ENCODE peak calls at places on chromosomes 13 and 19, in eight cellular contexts. E, F, J, Q, C, W, O and H are unnamed samples.
A peak's percentile ranks its signal among the peaks of the same experiment; 100 is the strongest.

GRCh38 chr13:36420437-36420891 is 11.8 kb upstream of the CCNA1 start:
- DNase-seq in E (no peak), F (peak; percentile 75), J (peak; percentile 89), Q (peak; percentile 61), C (peak; percentile 72), W (peak; percentile 69), O (peak; percentile 46), H (peak; percentile 57)

GRCh38 chr13:46554971-46555370 is 2.0 kb downstream of the LRCH1 start:
- DNase-seq in E (no peak), F (no peak), J (no peak), Q (no peak), C (no peak), W (no peak), O (no peak), H (no peak)

GRCh38 chr13:96018135-96018534 is 35.1 kb downstream of the UGGT2 start:
- DNase-seq in E (no peak), F (no peak), J (no peak), Q (no peak), C (no peak), W (no peak), O (no peak), H (no peak)

GRCh38 chr13:23554000-23554399 is 16.2 kb upstream of the TNFRSF19 start:
- DNase-seq in E (no peak), F (no peak), J (no peak), Q (no peak), C (no peak), W (no peak), O (no peak), H (no peak)

GRCh38 chr13:36807616-36808015 is 11.4 kb upstream of the RFXAP start:
- DNase-seq in E (no peak), F (no peak), J (no peak), Q (no peak), C (no peak), W (no peak), O (no peak), H (no peak)

GRCh38 chr19:16912780-16913179 is 24.0 kb downstream of the F2RL3 start:
- DNase-seq in E (no peak), F (no peak), J (no peak), Q (no peak), C (no peak), W (no peak), O (no peak), H (no peak)

GRCh38 chr13:51249767-51250741 is 27.9 kb downstream of the FAM124A start:
- DNase-seq in E (no peak), F (no peak), J (no peak), Q (no peak), C (no peak), W (no peak), O (no peak), H (no peak)

GRCh38 chr19:17097593-17098126 is 22.1 kb downstream of the MYO9B start:
- DNase-seq in E (no peak), F (peak; percentile 47), J (peak; percentile 49), Q (no peak), C (no peak), W (no peak), O (no peak), H (no peak)

GRCh38 chr13:65479692-65480091 is 1750.4 kb downstream of the PCDH9 start:
- DNase-seq in E (no peak), F (no peak), J (no peak), Q (no peak), C (no peak), W (no peak), O (no peak), H (no peak)

GRCh38 chr13:25300861-25301346 is 521 bp upstream of the NUP58 start:
- DNase-seq in E (no peak), F (peak; percentile 36), J (peak; percentile 43), Q (no peak), C (peak; percentile 53), W (peak; percentile 61), O (no peak), H (peak; percentile 16)

GRCh38 chr19:37966211-37967072 is 59.4 kb downstream of the SIPA1L3 start:
- DNase-seq in E (no peak), F (no peak), J (no peak), Q (no peak), C (no peak), W (no peak), O (no peak), H (no peak)

GRCh38 chr13:79483302-79483701 is 2.3 kb downstream of the NDFIP2 start:
- DNase-seq in E (no peak), F (no peak), J (no peak), Q (no peak), C (no peak), W (no peak), O (no peak), H (no peak)

GRCh38 chr19:17081672-17082630 is 6.4 kb downstream of the MYO9B start:
- DNase-seq in E (no peak), F (no peak), J (peak; percentile 62), Q (no peak), C (peak; percentile 79), W (no peak), O (no peak), H (no peak)

GRCh38 chr13:38381840-38382239 is 32.2 kb downstream of the UFM1 start:
- DNase-seq in E (no peak), F (no peak), J (no peak), Q (no peak), C (no peak), W (no peak), O (no peak), H (no peak)

GRCh38 chr13:23621316-23621645 is 51.1 kb downstream of the TNFRSF19 start:
- DNase-seq in E (no peak), F (no peak), J (no peak), Q (no peak), C (no peak), W (no peak), O (no peak), H (no peak)

GRCh38 chr19:50498219-50499056 is 12.6 kb downstream of the JOSD2 start:
- DNase-seq in E (no peak), F (no peak), J (no peak), Q (no peak), C (no peak), W (no peak), O (no peak), H (no peak)

GRCh38 chr13:42754801-42755513 is 26.4 kb upstream of the FAM216B start:
- DNase-seq in E (no peak), F (no peak), J (no peak), Q (no peak), C (no peak), W (no peak), O (no peak), H (no peak)

GRCh38 chr19:31537136-31537535 is 187.9 kb upstream of the TSHZ3 start:
- DNase-seq in E (no peak), F (no peak), J (no peak), Q (no peak), C (no peak), W (no peak), O (no peak), H (no peak)

GRCh38 chr19:32322541-32322940 is 22.9 kb upstream of the ZNF507 start:
- DNase-seq in E (no peak), F (no peak), J (no peak), Q (no peak), C (no peak), W (no peak), O (no peak), H (peak; percentile 12)

GRCh38 chr13:106963151-106963550 is 395.2 kb upstream of the ARGLU1 start:
- DNase-seq in E (no peak), F (no peak), J (no peak), Q (no peak), C (no peak), W (no peak), O (no peak), H (no peak)

GRCh38 chr13:49256841-49257240 is 9.1 kb downstream of the CDADC1 start:
- DNase-seq in E (no peak), F (no peak), J (no peak), Q (no peak), C (no peak), W (no peak), O (no peak), H (no peak)

GRCh38 chr13:88670509-88670908 is 999.3 kb downstream of the SLITRK5 start:
- DNase-seq in E (no peak), F (no peak), J (no peak), Q (no peak), C (no peak), W (no peak), O (no peak), H (no peak)

GRCh38 chr19:47418595-47419036 is 711 bp downstream of the MEIS3 start:
- DNase-seq in E (no peak), F (no peak), J (no peak), Q (no peak), C (no peak), W (no peak), O (no peak), H (no peak)

DNA sequence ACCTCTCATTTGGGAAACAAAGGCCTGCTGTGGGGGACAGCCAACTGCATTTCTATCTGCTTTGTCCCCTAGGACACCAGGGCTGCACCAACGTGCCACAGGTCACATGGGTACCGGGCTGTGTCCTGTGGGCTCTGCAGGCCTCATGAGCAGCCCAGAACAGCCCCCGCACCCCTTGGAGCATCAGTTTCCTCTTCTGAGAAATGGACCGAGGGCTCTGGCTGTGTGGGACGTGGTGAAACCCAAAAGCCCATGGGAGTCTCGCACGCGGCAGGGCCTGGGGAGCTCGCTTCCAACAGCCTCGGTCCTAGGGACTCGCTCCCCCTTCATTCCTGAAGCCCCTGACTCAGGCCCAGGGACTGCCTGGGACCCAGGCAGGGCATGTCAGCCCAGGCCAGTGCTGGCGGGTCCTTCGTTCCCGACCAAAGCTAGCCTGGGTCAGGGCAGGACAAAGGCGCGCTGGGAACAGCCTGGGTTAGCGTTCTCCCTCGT is 4.7 kb downstream of the TCF3 start:
- DNase-seq in E (no peak), F (no peak), J (no peak), Q (no peak), C (no peak), W (no peak), O (no peak), H (no peak)
- H3K4me3 ChIP-seq in E (no peak overlapping the region), F (no peak overlapping the region), J (no peak overlapping the region), Q (no peak overlapping the region), C (no peak overlapping the region), W (no peak overlapping the region), O (no peak overlapping the region), H (no peak overlapping the region)

DNA sequence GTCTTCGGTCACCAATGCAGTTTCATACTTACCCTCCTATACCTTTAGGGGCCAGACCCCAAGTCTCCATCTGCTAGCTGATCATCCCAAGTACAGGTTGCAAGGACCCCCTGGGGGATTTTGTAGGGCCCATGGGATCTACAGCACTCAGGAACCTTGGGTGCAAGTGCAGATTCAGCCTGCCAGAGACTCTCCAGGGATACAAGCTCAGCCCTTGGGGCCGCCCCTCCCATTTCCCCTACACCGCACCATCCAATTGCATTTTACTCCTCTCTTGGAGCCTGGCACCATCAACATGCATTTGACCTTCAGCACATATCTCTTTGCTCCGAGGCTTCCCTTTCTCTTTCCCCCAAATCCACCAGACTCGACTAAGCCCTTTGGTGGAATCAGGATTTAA is 154.7 kb upstream of the ZNF536 start:
- DNase-seq in E (no peak), F (no peak), J (peak; percentile 51), Q (no peak), C (no peak), W (no peak), O (no peak), H (no peak)
- H3K27ac ChIP-seq in E (no peak overlapping the region), F (no peak overlapping the region), J (no peak overlapping the region), Q (no peak overlapping the region), C (no peak overlapping the region), W (no peak overlapping the region), O (no peak overlapping the region), H (no peak overlapping the region)

GRCh38 chr19:13844130-13844631 is 32.8 kb upstream of the NANOS3 start:
- DNase-seq in E (no peak), F (no peak), J (no peak), Q (no peak), C (no peak), W (peak; percentile 51), O (no peak), H (no peak)
- H3K4me3 ChIP-seq in E (no peak overlapping the region), F (no peak overlapping the region), J (no peak overlapping the region), Q (no peak overlapping the region), C (no peak overlapping the region), W (no peak overlapping the region), O (no peak overlapping the region), H (no peak overlapping the region)

GRCh38 chr19:2524840-2525723 is 49.2 kb downstream of the GADD45B start:
- DNase-seq in E (no peak), F (no peak), J (peak; percentile 48), Q (peak; percentile 66), C (peak; percentile 87), W (no peak), O (no peak), H (no peak)
- H3K27ac ChIP-seq in E (peak overlapping the region; percentile 37), F (no peak overlapping the region), J (no peak overlapping the region), Q (peak overlapping the region; percentile 79), C (peak overlapping the region; percentile 34), W (no peak overlapping the region), O (no peak overlapping the region), H (no peak overlapping the region)